ENCODE peak calls at places on chromosomes 3 and 15, in seven cellular contexts. D is hepatocyte; W is CD8-positive, alpha-beta T cell; S is endothelial cell of umbilical vein; R is uterus; F is tibial nerve; I is neural progenitor cell. Z is an unnamed sample. For H3K4me1, the result is how much of the 10 kb centered on the place peaks cover.

GRCh38 chr15:43214169-43214568 is 6.6 kb downstream of the EPB42 start:
- DNase-seq in F (no peak), I (no peak), W (no peak), D (no peak), S (no peak), R (no peak), Z (no peak)

GRCh38 chr3:55779543-55779942 is 292.4 kb upstream of the WNT5A start:
- DNase-seq in W (no peak), R (no peak), F (no peak), S (no peak), I (no peak), D (no peak), Z (no peak)

GRCh38 chr15:71375934-71376333 is 260.7 kb downstream of the THSD4 start:
- DNase-seq in S (no peak), D (no peak), I (no peak), R (no peak), F (no peak), W (no peak), Z (no peak)

GRCh38 chr3:37768107-37768809 is 93.4 kb upstream of the CTDSPL start:
- DNase-seq in R (no peak), F (no peak), D (peak), W (no peak), S (peak), I (no peak), Z (peak)

GRCh38 chr15:66657062-66658020 is 44.7 kb upstream of the SMAD6 start:
- DNase-seq in W (no peak), I (peak), F (no peak), D (peak), R (no peak), S (no peak), Z (peak)

GRCh38 chr3:165797551-165797950 is 39.7 kb downstream of the BCHE start:
- DNase-seq in W (no peak), F (no peak), R (peak), I (no peak), D (no peak), S (no peak), Z (peak)

GRCh38 chr3:120393252-120393651 is 44.1 kb upstream of the LRRC58 start:
- DNase-seq in F (no peak), I (no peak), R (no peak), S (peak), D (no peak), W (no peak), Z (no peak)

GRCh38 chr15:44666208-44667038 is 3.0 kb upstream of the SPG11 start:
- DNase-seq in F (no peak), S (no peak), D (no peak), I (no peak), W (no peak), R (no peak), Z (no peak)

GRCh38 chr3:48919215-48920138 is 835 bp downstream of the ARIH2 start:
- DNase-seq in I (peak), W (peak), D (peak), S (peak), R (no peak), F (no peak), Z (peak)

GRCh38 chr15:70142072-70142321 is 44.3 kb upstream of the TLE3 start:
- DNase-seq in I (no peak), W (no peak), D (no peak), F (no peak), R (no peak), S (peak), Z (no peak)

GRCh38 chr3:73523661-73524060 is 101.1 kb downstream of the PDZRN3 start:
- DNase-seq in I (no peak), R (no peak), W (no peak), S (no peak), F (no peak), D (no peak), Z (no peak)

GRCh38 chr3:60536420-60536819 is 714.8 kb downstream of the FHIT start:
- DNase-seq in R (no peak), S (no peak), F (no peak), I (no peak), W (no peak), D (no peak), Z (no peak)

GRCh38 chr3:126926684-126927404 is 56.1 kb upstream of the PLXNA1 start:
- DNase-seq in F (peak), R (peak), I (no peak), W (no peak), S (peak), D (peak), Z (peak)

GRCh38 chr3:184679056-184679502 is 32.8 kb downstream of the MAGEF1 start:
- DNase-seq in R (no peak), D (peak), I (peak), F (no peak), W (no peak), S (no peak), Z (peak)

GRCh38 chr15:75229191-75230015 is 27.7 kb downstream of the C15orf39 start:
- DNase-seq in S (no peak), F (no peak), D (no peak), R (no peak), W (no peak), I (no peak), Z (no peak)

GRCh38 chr3:123658860-123659221 is 74.0 kb upstream of the HACD2 start:
- DNase-seq in D (no peak), R (peak), I (no peak), S (no peak), F (no peak), W (no peak), Z (no peak)

GRCh38 chr15:42053914-42054313 is 33.1 kb upstream of the PLA2G4E start:
- DNase-seq in W (no peak), S (no peak), I (no peak), F (no peak), R (no peak), D (no peak), Z (no peak)

GRCh38 chr3:128324911-128325592 is 141.6 kb downstream of the DNAJB8 start:
- DNase-seq in D (no peak), R (no peak), W (no peak), S (no peak), I (no peak), F (no peak), Z (no peak)

GRCh38 chr15:37824717-37825382 is 109.6 kb upstream of the TMCO5A start:
- DNase-seq in I (no peak), D (peak), W (no peak), R (no peak), S (peak), F (no peak), Z (peak)

GRCh38 chr3:197542741-197543454 is 12.9 kb downstream of the BDH1 start:
- DNase-seq in F (peak), I (no peak), S (no peak), D (no peak), R (no peak), W (no peak), Z (no peak)

GRCh38 chr3:192260611-192261010 is 466.7 kb downstream of the FGF12 start:
- DNase-seq in R (no peak), F (no peak), I (no peak), D (no peak), S (no peak), W (no peak), Z (no peak)

GRCh38 chr3:14414841-14415464 is 12.5 kb downstream of the SLC6A6 start:
- DNase-seq in D (no peak), S (no peak), F (no peak), W (no peak), I (no peak), R (no peak), Z (no peak)

GRCh38 chr3:62201438-62202035 is 171.8 kb downstream of the FEZF2 start:
- DNase-seq in F (no peak), D (peak), S (peak), R (no peak), I (peak), W (no peak), Z (peak)

GRCh38 chr3:99686955-99687612 is 48.7 kb downstream of the COL8A1 start:
- DNase-seq in F (peak), W (peak), R (peak), S (peak), D (peak), I (peak), Z (peak)

GRCh38 chr3:193829781-193830180 is 236.8 kb downstream of the OPA1 start:
- DNase-seq in D (peak), F (no peak), S (no peak), R (no peak), I (no peak), W (no peak), Z (no peak)

GRCh38 chr3:196837819-196838420 is 29.8 kb upstream of the SENP5 start:
- DNase-seq in W (peak), S (peak), R (peak), D (peak), F (peak), I (peak), Z (peak)

GRCh38 chr3:16608816-16609215 is 3.6 kb upstream of the DAZL start:
- DNase-seq in S (no peak), R (no peak), F (no peak), D (no peak), I (no peak), W (no peak), Z (no peak)

GRCh38 chr3:135966875-135967274 is 1.3 kb downstream of the PPP2R3A start:
- DNase-seq in I (no peak), S (no peak), W (no peak), D (peak), F (no peak), R (no peak), Z (no peak)

GRCh38 chr3:187919018-187919417 is 173.8 kb upstream of the BCL6 start:
- DNase-seq in R (no peak), I (no peak), F (no peak), W (peak), D (no peak), S (no peak), Z (no peak)

GRCh38 chr3:129106866-129107565 is 14.6 kb downstream of the RAB43 start:
- DNase-seq in S (no peak), F (no peak), I (no peak), W (no peak), D (no peak), R (no peak), Z (no peak)

GRCh38 chr15:69723404-69724097 is 270.9 kb downstream of the RPLP1 start:
- DNase-seq in I (peak), F (no peak), R (no peak), D (no peak), W (no peak), S (no peak), Z (peak)

GRCh38 chr3:15292765-15293522 is 39.4 kb downstream of the SH3BP5 start:
- DNase-seq in F (peak), W (no peak), S (peak), R (peak), D (no peak), I (no peak), Z (no peak)

GRCh38 chr15:84570164-84570692 is 30.6 kb upstream of the ZSCAN2 start:
- DNase-seq in I (peak), W (peak), R (peak), S (no peak), F (peak), D (peak), Z (peak)

GRCh38 chr3:188531210-188531609 is 377.3 kb downstream of the LPP start:
- DNase-seq in F (no peak), R (no peak), D (no peak), W (no peak), S (peak), I (no peak), Z (peak)

GRCh38 chr15:65099336-65099735 is 15.7 kb downstream of the UBAP1L start:
- DNase-seq in R (no peak), F (no peak), S (no peak), I (no peak), D (no peak), W (no peak), Z (no peak)

DNA sequence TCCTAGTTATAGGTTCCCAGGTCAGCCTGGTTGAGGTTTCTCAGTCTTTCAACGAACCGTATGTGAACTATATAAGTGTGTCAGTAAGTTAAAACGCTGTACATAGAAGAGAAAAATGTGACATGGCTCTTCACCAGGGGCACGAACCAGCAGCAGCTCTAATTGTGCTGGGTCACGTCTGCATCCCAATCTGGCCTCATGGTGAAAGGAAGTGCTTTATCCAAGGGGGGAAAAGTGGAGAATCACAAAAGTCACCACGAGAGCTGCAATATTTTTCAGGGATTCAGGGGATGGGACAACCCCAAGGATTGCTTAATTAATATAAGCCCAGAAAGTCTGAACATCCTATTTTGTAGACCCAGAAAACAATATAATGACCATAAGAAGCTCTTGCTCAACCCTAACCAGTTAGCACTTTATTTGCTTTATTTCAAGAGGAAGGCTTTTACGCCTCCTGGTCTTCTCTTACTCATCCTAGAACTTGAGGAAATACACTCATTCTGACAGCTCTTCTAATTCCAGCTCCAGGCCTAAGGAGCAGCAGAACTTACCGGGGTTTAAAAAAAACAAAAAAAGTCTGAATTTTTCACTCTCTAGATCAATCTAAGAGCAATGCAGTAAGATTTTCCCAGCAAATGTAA is 16.5 kb downstream of the ANXA2 start:
- DNase-seq in I (no peak), R (no peak), S (no peak), F (no peak), W (no peak), D (no peak), Z (no peak)
- H3K4me1 ChIP-seq in I (under half), R (under half), S (half or more), F (under half), W (under half), D (under half), Z (under half)

GRCh38 chr3:7203969-7204847 is 343.3 kb downstream of the GRM7 start:
- DNase-seq in D (no peak), S (no peak), I (no peak), R (no peak), W (no peak), F (no peak), Z (no peak)

GRCh38 chr3:7201784-7202183 is 340.9 kb downstream of the GRM7 start:
- DNase-seq in S (no peak), I (no peak), F (no peak), W (no peak), R (no peak), D (no peak), Z (no peak)

GRCh38 chr3:7207092-7207491 is 346.2 kb downstream of the GRM7 start:
- DNase-seq in I (no peak), R (no peak), S (no peak), D (no peak), W (no peak), F (no peak), Z (no peak)

GRCh38 chr3:7205535-7206331 is 344.8 kb downstream of the GRM7 start:
- DNase-seq in S (peak), W (no peak), D (no peak), I (no peak), F (no peak), R (no peak), Z (no peak)

DNA sequence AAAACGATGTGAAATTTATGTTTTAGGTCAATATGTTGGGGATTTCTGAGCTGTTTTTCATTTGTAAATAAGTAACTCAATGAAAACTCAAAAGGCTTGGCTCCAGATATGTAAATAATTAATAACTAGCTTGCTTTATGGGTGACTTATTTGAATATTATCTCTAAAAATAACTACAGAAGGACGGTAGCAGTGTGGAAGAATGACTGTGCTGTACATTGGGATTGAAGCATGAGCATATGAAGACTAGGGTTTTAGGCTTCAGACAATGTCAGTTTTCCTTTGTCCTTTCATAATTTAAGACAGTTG is 343.9 kb downstream of the GRM7 start:
- DNase-seq in I (no peak), R (no peak), F (no peak), W (no peak), S (no peak), D (no peak), Z (no peak)
- H3K4me3 ChIP-seq in I (no peak), R (no peak), F (no peak), W (no peak), S (no peak), D (no peak), Z (no peak)

GRCh38 chr15:64090527-64090926 is 3.1 kb downstream of the CIAO2A start:
- DNase-seq in W (no peak), I (no peak), S (no peak), R (no peak), D (no peak), F (no peak), Z (no peak)

GRCh38 chr15:64093627-64094417 is at the start of gene CIAO2A:
- DNase-seq in D (peak), R (peak), W (peak), F (peak), I (peak), S (peak), Z (peak)

GRCh38 chr15:64089553-64090280 is 3.9 kb downstream of the CIAO2A start:
- DNase-seq in D (no peak), R (no peak), I (no peak), S (no peak), F (no peak), W (no peak), Z (no peak)

GRCh38 chr15:64092864-64093626 is 593 bp downstream of the CIAO2A start:
- DNase-seq in D (peak), S (peak), W (peak), I (peak), R (peak), F (no peak), Z (peak)

GRCh38 chr15:64092075-64092820 is 1.4 kb downstream of the CIAO2A start:
- DNase-seq in R (no peak), F (no peak), S (no peak), I (no peak), W (no peak), D (no peak), Z (no peak)
- TF ChIP-seq CTCF in R (no peak), F (no peak), S (no peak), I (peak), W (peak), D (peak), Z (peak)

GRCh38 chr3:90011136-90011535 is 903.7 kb downstream of the EPHA3 start:
- DNase-seq in D (peak), R (no peak), I (no peak), F (no peak), S (no peak), W (no peak), Z (no peak)
- H3K4me1 ChIP-seq in D (under half), R (under half), I (under half), F (under half), S (under half), W (under half), Z (under half)

GRCh38 chr3:150220791-150221190 is 187.3 kb upstream of the TSC22D2 start:
- DNase-seq in S (no peak), W (no peak), F (no peak), I (peak), R (no peak), D (peak), Z (peak)
- H3K4me3 ChIP-seq in S (no peak), W (no peak), F (peak), I (peak), R (peak), D (peak), Z (peak)